ENCODE peak calls at places on chromosomes 7 and 10, in nine cellular contexts. P is activated B cell treated with CpG ODN at 0.5 μM for 24 hours; S is left cardiac atrium; D is heart left ventricle; C is activated CD8-positive, alpha-beta memory T cell treated with anti-CD3 and anti-CD28 coated beads, Interleukin-2, amount 10 ng/mL, durations not matched to agents 7 days and 5 days; G is gastrocnemius medialis; M is heart right ventricle; J is activated T-cell treated with anti-CD3 and anti-CD28 coated beads, Interleukin-2, amount 50 U/mL, for 4 hours; Q is A549. F is an unnamed sample.
A peak's percentile ranks its signal among the peaks of the same experiment; 100 is the strongest.

GRCh38 chr10:38093816-38094157 is 350 bp upstream of the ZNF37A start:
- ATAC-seq in P (peak; percentile 16), S (peak; percentile 45), D (peak; percentile 48), C (peak; percentile 5), G (peak; percentile 66), M (peak; percentile 8), J (peak; percentile 0), Q (peak; percentile 49), F (peak; percentile 9)

GRCh38 chr7:158262284-158263109 is 325.1 kb downstream of the PTPRN2 start:
- ATAC-seq in P (no peak), S (no peak), D (no peak), C (no peak), G (no peak), M (no peak), J (no peak), Q (no peak), F (no peak)

GRCh38 chr10:69104994-69105790 is 17.3 kb downstream of the SRGN start:
- ATAC-seq in P (no peak), S (no peak), D (no peak), C (no peak), G (no peak), M (no peak), J (no peak), Q (no peak), F (no peak)

GRCh38 chr7:98930921-98931320 is 52.6 kb downstream of the TRRAP start:
- ATAC-seq in P (peak; percentile 86), S (no peak), D (no peak), C (peak; percentile 83), G (no peak), M (no peak), J (peak; percentile 89), Q (no peak), F (peak; percentile 98)

GRCh38 chr10:93313798-93314197 is 168.3 kb downstream of the MYOF start:
- ATAC-seq in P (no peak), S (no peak), D (no peak), C (peak; percentile 20), G (no peak), M (no peak), J (no peak), Q (no peak), F (no peak)

GRCh38 chr7:39429421-39429820 is 136.8 kb upstream of the YAE1 start:
- ATAC-seq in P (no peak), S (no peak), D (no peak), C (no peak), G (no peak), M (no peak), J (no peak), Q (no peak), F (no peak)

GRCh38 chr7:131034166-131034881 is 293.4 kb upstream of the MKLN1 start:
- ATAC-seq in P (no peak), S (peak; percentile 17), D (peak; percentile 54), C (no peak), G (peak; percentile 81), M (no peak), J (no peak), Q (peak; percentile 19), F (no peak)

GRCh38 chr10:114642729-114643128 is 15.3 kb downstream of the ABLIM1 start:
- ATAC-seq in P (no peak), S (peak; percentile 11), D (no peak), C (no peak), G (no peak), M (no peak), J (no peak), Q (no peak), F (no peak)

GRCh38 chr10:62058896-62059423 is 157.5 kb downstream of the ARID5B start:
- ATAC-seq in P (no peak), S (no peak), D (no peak), C (no peak), G (no peak), M (no peak), J (no peak), Q (no peak), F (no peak)

GRCh38 chr10:92857904-92858514 is 9.7 kb downstream of the EXOC6 start:
- ATAC-seq in P (no peak), S (no peak), D (no peak), C (no peak), G (no peak), M (no peak), J (no peak), Q (no peak), F (no peak)

GRCh38 chr7:143495806-143496672 is 18.4 kb downstream of the TAS2R41 start:
- ATAC-seq in P (no peak), S (no peak), D (no peak), C (no peak), G (no peak), M (no peak), J (no peak), Q (no peak), F (no peak)

GRCh38 chr7:80831996-80832395 is 86.9 kb downstream of the SEMA3C start:
- ATAC-seq in P (no peak), S (no peak), D (no peak), C (no peak), G (no peak), M (no peak), J (no peak), Q (no peak), F (no peak)

GRCh38 chr7:12738665-12739064 is 51.2 kb downstream of the ARL4A start:
- ATAC-seq in P (no peak), S (no peak), D (no peak), C (no peak), G (no peak), M (no peak), J (no peak), Q (no peak), F (no peak)

GRCh38 chr10:8776926-8777625 is 722.6 kb downstream of the GATA3 start:
- ATAC-seq in P (no peak), S (no peak), D (no peak), C (no peak), G (no peak), M (no peak), J (no peak), Q (no peak), F (no peak)

GRCh38 chr10:3196971-3197353 is 24.4 kb upstream of the PITRM1 start:
- ATAC-seq in P (no peak), S (peak; percentile 26), D (peak; percentile 6), C (no peak), G (no peak), M (peak; percentile 17), J (no peak), Q (peak; percentile 37), F (no peak)

GRCh38 chr10:102001435-102002068 is 54.4 kb downstream of the ARMH3 start:
- ATAC-seq in P (peak; percentile 86), S (peak; percentile 54), D (no peak), C (no peak), G (no peak), M (no peak), J (peak; percentile 58), Q (no peak), F (peak; percentile 90)

GRCh38 chr7:37424995-37425394 is 23.7 kb downstream of the ELMO1 start:
- ATAC-seq in P (peak; percentile 54), S (peak; percentile 31), D (peak; percentile 41), C (no peak), G (no peak), M (no peak), J (no peak), Q (no peak), F (peak; percentile 62)